ENCODE peak calls at places on chromosomes 4 and X, in seven cellular contexts. B, A, C, I, M, S and V are unnamed samples.
A peak's percentile ranks its signal among the peaks of the same experiment; 100 is the strongest.

GRCh38 chr4:140049024-140049923 is 104.7 kb downstream of the MAML3 start:
- DNase-seq in B (peak; percentile 52), A (peak; percentile 62), C (no peak), I (peak; percentile 69), M (no peak), S (peak; percentile 75), V (peak; percentile 70)

GRCh38 chrX:39171686-39172085 is 370.4 kb downstream of the MID1IP1 start:
- DNase-seq in B (no peak), A (no peak), C (no peak), I (no peak), M (no peak), S (no peak), V (no peak)

GRCh38 chrX:19089555-19090040 is 32.7 kb downstream of the ADGRG2 start:
- DNase-seq in B (no peak), A (no peak), C (no peak), I (no peak), M (no peak), S (no peak), V (no peak)

GRCh38 chrX:40107291-40108083 is 9.7 kb upstream of the BCOR start:
- DNase-seq in B (peak; percentile 87), A (peak; percentile 68), C (no peak), I (peak; percentile 79), M (peak; percentile 87), S (peak; percentile 76), V (no peak)

GRCh38 chr4:168304744-168305459 is 13.7 kb downstream of the DDX60 start:
- DNase-seq in B (no peak), A (peak; percentile 86), C (no peak), I (no peak), M (no peak), S (no peak), V (peak; percentile 73)

GRCh38 chrX:10726647-10727046 is 106.3 kb upstream of the MID1 start:
- DNase-seq in B (no peak), A (peak; percentile 76), C (no peak), I (no peak), M (no peak), S (no peak), V (peak; percentile 70)

GRCh38 chr4:66681962-66682361 is 863.3 kb downstream of the CENPC start:
- DNase-seq in B (no peak), A (no peak), C (no peak), I (no peak), M (no peak), S (no peak), V (no peak)

GRCh38 chrX:76796311-76796710 is 368.8 kb downstream of the MAGEE1 start:
- DNase-seq in B (no peak), A (no peak), C (no peak), I (no peak), M (no peak), S (no peak), V (no peak)

GRCh38 chr4:76984788-76985211 is 35.2 kb downstream of the SEPTIN11 start:
- DNase-seq in B (peak; percentile 55), A (peak; percentile 99), C (peak; percentile 54), I (no peak), M (peak; percentile 92), S (peak; percentile 88), V (peak; percentile 100)

GRCh38 chr4:2947926-2948325 is 15.3 kb downstream of the NOP14 start:
- DNase-seq in B (no peak), A (no peak), C (no peak), I (peak; percentile 35), M (no peak), S (no peak), V (no peak)

GRCh38 chr4:56301181-56302076 is 85.9 kb downstream of the AASDH start:
- DNase-seq in B (peak; percentile 80), A (peak; percentile 95), C (peak; percentile 40), I (peak; percentile 69), M (peak; percentile 77), S (peak; percentile 91), V (peak; percentile 93)

GRCh38 chrX:21744060-21744459 is 13.9 kb downstream of the SMPX start:
- DNase-seq in B (no peak), A (no peak), C (no peak), I (no peak), M (no peak), S (no peak), V (no peak)

GRCh38 chr4:7907142-7907541 is 32.5 kb downstream of the AFAP1 start:
- DNase-seq in B (no peak), A (no peak), C (no peak), I (no peak), M (no peak), S (no peak), V (no peak)
- H3K27ac ChIP-seq in B (no peak overlapping the region), A (peak overlapping the region; percentile 91), C (peak overlapping the region; percentile 79), I (no peak overlapping the region), M (no peak overlapping the region), S (no peak overlapping the region), V (no peak overlapping the region)

GRCh38 chr4:153433753-153434105 is 32.4 kb upstream of the TMEM131L start:
- DNase-seq in B (no peak), A (no peak), C (no peak), I (no peak), M (no peak), S (no peak), V (no peak)

GRCh38 chr4:153438916-153439756 is 27.0 kb upstream of the TMEM131L start:
- DNase-seq in B (no peak), A (no peak), C (no peak), I (no peak), M (no peak), S (no peak), V (no peak)

GRCh38 chr4:153432971-153433752 is 33.0 kb upstream of the TMEM131L start:
- DNase-seq in B (peak; percentile 58), A (peak; percentile 89), C (no peak), I (no peak), M (peak; percentile 70), S (peak; percentile 58), V (peak; percentile 77)

GRCh38 chr4:153428816-153429592 is 37.2 kb upstream of the TMEM131L start:
- DNase-seq in B (no peak), A (no peak), C (no peak), I (no peak), M (no peak), S (no peak), V (no peak)

GRCh38 chr4:153434190-153434589 is 32.0 kb upstream of the TMEM131L start:
- DNase-seq in B (no peak), A (no peak), C (no peak), I (no peak), M (no peak), S (no peak), V (no peak)
- H3K4me1 ChIP-seq in B (no peaks in the 10 kb centered on the region), A (no peaks in the 10 kb centered on the region), C (no peaks in the 10 kb centered on the region), I (no peaks in the 10 kb centered on the region), M (no peaks in the 10 kb centered on the region), S (no peaks in the 10 kb centered on the region), V (no peaks in the 10 kb centered on the region)

GRCh38 chr4:148226341-148226740 is 215.9 kb downstream of the NR3C2 start:
- DNase-seq in B (no peak), A (no peak), C (no peak), I (no peak), M (no peak), S (no peak), V (no peak)

GRCh38 chr4:148225639-148226038 is 216.6 kb downstream of the NR3C2 start:
- DNase-seq in B (no peak), A (peak; percentile 20), C (no peak), I (no peak), M (no peak), S (no peak), V (no peak)

GRCh38 chr4:148222991-148223660 is 219.1 kb downstream of the NR3C2 start:
- DNase-seq in B (no peak), A (no peak), C (no peak), I (no peak), M (no peak), S (no peak), V (no peak)

GRCh38 chr4:148227147-148227546 is 215.1 kb downstream of the NR3C2 start:
- DNase-seq in B (no peak), A (no peak), C (no peak), I (no peak), M (no peak), S (no peak), V (no peak)

GRCh38 chr4:148224476-148224875 is 217.7 kb downstream of the NR3C2 start:
- DNase-seq in B (no peak), A (no peak), C (no peak), I (no peak), M (no peak), S (no peak), V (no peak)
- H3K27ac ChIP-seq in B (no peak overlapping the region), A (no peak overlapping the region), C (peak overlapping the region; percentile 5), I (no peak overlapping the region), M (no peak overlapping the region), S (no peak overlapping the region), V (no peak overlapping the region)

GRCh38 chrX:149949743-149950436 is 11.6 kb upstream of the EOLA2 start:
- DNase-seq in B (no peak), A (peak; percentile 4), C (no peak), I (no peak), M (no peak), S (no peak), V (no peak)

GRCh38 chrX:149948001-149948400 is 9.7 kb upstream of the EOLA2 start:
- DNase-seq in B (no peak), A (no peak), C (no peak), I (no peak), M (no peak), S (no peak), V (no peak)

DNA sequence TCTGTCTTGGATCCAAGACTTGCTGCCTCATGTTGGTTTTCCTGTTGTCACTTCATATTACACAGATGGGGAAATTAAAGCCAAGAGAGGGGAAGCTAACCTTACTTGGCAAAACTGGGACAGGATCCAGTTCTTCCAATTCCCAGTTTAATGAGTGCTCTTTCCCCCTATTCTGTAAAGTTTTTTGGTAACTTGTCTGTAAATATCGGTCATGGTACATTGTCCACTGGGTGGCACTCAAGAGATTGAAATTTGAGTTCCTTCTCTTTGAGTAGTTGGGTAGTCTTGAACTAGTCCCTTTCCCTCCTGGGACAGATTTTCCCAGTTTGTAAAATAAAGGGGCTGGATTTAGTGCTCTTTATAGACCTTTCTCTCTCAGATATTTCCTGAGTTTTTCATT is 12.4 kb upstream of the EOLA2 start:
- DNase-seq in B (no peak), A (peak; percentile 60), C (no peak), I (no peak), M (no peak), S (peak; percentile 35), V (peak; percentile 39)
- H3K4me1 ChIP-seq in B (no peaks in the 10 kb centered on the region), A (no peaks in the 10 kb centered on the region), C (no peaks in the 10 kb centered on the region), I (no peaks in the 10 kb centered on the region), M (no peaks in the 10 kb centered on the region), S (no peaks in the 10 kb centered on the region), V (no peaks in the 10 kb centered on the region)

DNA sequence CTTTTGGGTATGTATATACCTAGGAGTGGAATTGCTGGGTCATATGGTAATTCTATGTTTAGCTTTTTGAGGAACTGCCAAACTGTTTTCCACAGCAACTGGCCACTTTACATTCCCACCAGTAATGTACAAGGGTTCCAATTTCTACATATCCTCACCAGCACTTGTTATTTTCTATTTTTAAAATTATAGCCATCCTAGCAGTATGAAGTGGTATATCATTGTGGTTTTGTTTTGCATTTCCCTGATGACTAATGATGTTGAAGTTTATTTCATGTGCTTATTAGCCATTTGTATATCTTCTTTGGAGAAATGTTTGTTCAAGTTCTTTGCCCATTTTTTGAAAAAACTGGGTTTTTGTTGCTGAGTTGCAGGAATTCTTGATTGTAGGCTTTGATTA is 39.6 kb downstream of the TMEM164 start:
- DNase-seq in B (no peak), A (peak; percentile 9), C (no peak), I (no peak), M (no peak), S (no peak), V (peak; percentile 20)
- H3K27ac ChIP-seq in B (no peak overlapping the region), A (no peak overlapping the region), C (no peak overlapping the region), I (no peak overlapping the region), M (no peak overlapping the region), S (no peak overlapping the region), V (no peak overlapping the region)